ENCODE peak calls at places on chromosomes 5 and 9, in seven cellular contexts. C is G401; Z is hepatocyte; T is NCI-H748 treated with DMSO at 0.1 percent for 48 hours; J is progenitor cell of endocrine pancreas; D is CD8-positive, alpha-beta memory T cell; Q is NCI-H1092 treated with DMSO at 0.1 percent for 48 hours. V is an unnamed sample.

GRCh38 chr9:16248816-16249215 is 621.7 kb downstream of the BNC2 start:
- DNase-seq in D (no peak), C (no peak), Q (no peak), Z (no peak), T (no peak), J (no peak), V (no peak)

GRCh38 chr9:4175846-4176245 is 124.0 kb downstream of the GLIS3 start:
- DNase-seq in J (no peak), T (no peak), Q (no peak), C (no peak), D (no peak), Z (no peak), V (no peak)

GRCh38 chr5:79886456-79886855 is 104.6 kb downstream of the MTX3 start:
- DNase-seq in C (no peak), Q (peak; percentile 13), J (no peak), Z (no peak), D (no peak), T (peak; percentile 67), V (no peak)

GRCh38 chr9:95003694-95004451 is 277.4 kb downstream of the AOPEP start:
- DNase-seq in Z (peak; percentile 76), Q (peak; percentile 50), C (peak; percentile 50), J (no peak), D (no peak), T (peak; percentile 35), V (no peak)

GRCh38 chr5:91266184-91266705 is 116.9 kb downstream of the ARRDC3 start:
- DNase-seq in T (no peak), Q (no peak), J (no peak), C (peak; percentile 22), Z (peak; percentile 34), D (no peak), V (no peak)

GRCh38 chr9:109085510-109085909 is 34.2 kb downstream of the TMEM245 start:
- DNase-seq in Q (no peak), J (no peak), T (no peak), Z (no peak), C (no peak), D (no peak), V (no peak)

GRCh38 chr9:91567642-91568274 is 144.1 kb upstream of the NFIL3 start:
- DNase-seq in C (no peak), Z (peak; percentile 22), T (no peak), Q (no peak), D (no peak), J (no peak), V (no peak)

GRCh38 chr5:56142620-56143431 is 90.3 kb downstream of the ANKRD55 start:
- DNase-seq in C (no peak), D (no peak), Z (no peak), Q (no peak), T (no peak), J (no peak), V (no peak)

GRCh38 chr9:91074866-91075265 is 273.2 kb downstream of the SYK start:
- DNase-seq in Z (no peak), D (no peak), J (no peak), T (no peak), Q (no peak), C (no peak), V (peak; percentile 89)

GRCh38 chr9:89536145-89536574 is 38.2 kb upstream of the SEMA4D start:
- DNase-seq in T (no peak), D (peak; percentile 80), Z (no peak), Q (no peak), J (no peak), C (no peak), V (no peak)

GRCh38 chr5:139061274-139061673 is 136.9 kb downstream of the SIL1 start:
- DNase-seq in T (no peak), C (peak; percentile 21), Z (peak; percentile 6), Q (no peak), D (no peak), J (no peak), V (no peak)

GRCh38 chr5:171701138-171701537 is 84.5 kb upstream of the SMIM23 start:
- DNase-seq in Q (no peak), Z (peak; percentile 44), J (no peak), C (no peak), T (no peak), D (no peak), V (no peak)

GRCh38 chr9:14769235-14769580 is 46.7 kb upstream of the CER1 start:
- DNase-seq in D (no peak), T (peak; percentile 74), J (no peak), Z (peak; percentile 14), C (peak; percentile 75), Q (peak; percentile 76), V (peak; percentile 6)